ENCODE peak calls at places on chromosomes 1 and 21, in seven cellular contexts. R, Y, J, A, K, B and F are unnamed samples.
A peak's percentile ranks its signal among the peaks of the same experiment; 100 is the strongest.

GRCh38 chr1:179231923-179232322 is 2.4 kb upstream of the ABL2 start:
- DNase-seq in R (no peak), J (peak; percentile 71), Y (no peak), B (no peak), A (no peak), K (no peak), F (no peak)

GRCh38 chr1:61285371-61285885 is 203.1 kb downstream of the NFIA start:
- DNase-seq in B (no peak), Y (no peak), A (no peak), K (no peak), J (peak; percentile 25), R (no peak), F (no peak)

GRCh38 chr1:112522621-112523020 is 13.9 kb downstream of the WNT2B start:
- DNase-seq in Y (no peak), R (no peak), A (no peak), K (no peak), J (peak; percentile 94), B (no peak), F (no peak)

GRCh38 chr1:15433471-15433870 is 4.8 kb upstream of the CTRC start:
- DNase-seq in A (no peak), R (no peak), B (peak; percentile 50), J (no peak), K (no peak), Y (no peak), F (no peak)

GRCh38 chr1:234887026-234887910 is 241.4 kb downstream of the TOMM20 start:
- DNase-seq in K (no peak), R (no peak), J (no peak), B (no peak), Y (no peak), A (no peak), F (no peak)

GRCh38 chr1:228664399-228664914 is 70.8 kb upstream of the RHOU start:
- DNase-seq in Y (peak; percentile 62), K (peak; percentile 74), J (peak; percentile 56), A (peak; percentile 81), B (no peak), R (peak; percentile 78), F (peak; percentile 48)

GRCh38 chr1:51955797-51956527 is 34.5 kb downstream of the RAB3B start:
- DNase-seq in J (no peak), K (peak; percentile 94), Y (no peak), A (no peak), B (no peak), R (no peak), F (no peak)

GRCh38 chr1:12549460-12550349 is 68.3 kb downstream of the DHRS3 start:
- DNase-seq in R (peak; percentile 84), Y (no peak), K (peak; percentile 40), A (no peak), J (peak; percentile 84), B (peak; percentile 83), F (no peak)

GRCh38 chr21:41663805-41664788 is 102.8 kb downstream of the RIPK4 start:
- DNase-seq in A (no peak), J (no peak), Y (no peak), K (no peak), R (no peak), B (peak; percentile 72), F (no peak)

GRCh38 chr1:190479537-190479936 is 1.9 kb upstream of the BRINP3 start:
- DNase-seq in B (no peak), A (no peak), R (no peak), J (no peak), K (peak; percentile 50), Y (no peak), F (no peak)

GRCh38 chr1:67347688-67348472 is 40.2 kb downstream of the IL12RB2 start:
- DNase-seq in K (peak; percentile 39), J (peak; percentile 39), R (peak; percentile 33), A (peak; percentile 42), B (no peak), Y (no peak), F (no peak)

GRCh38 chr1:52658795-52659194 is 25.8 kb downstream of the SHISAL2A start:
- DNase-seq in B (no peak), J (no peak), R (no peak), Y (no peak), A (no peak), K (no peak), F (no peak)

GRCh38 chr1:232179896-232180760 is 449.8 kb downstream of the SIPA1L2 start:
- DNase-seq in Y (no peak), R (no peak), J (no peak), A (no peak), K (no peak), B (no peak), F (no peak)

GRCh38 chr1:89198500-89199072 is at the start of gene GBP4:
- DNase-seq in A (peak; percentile 9), B (no peak), J (no peak), R (peak; percentile 54), Y (peak; percentile 23), K (no peak), F (no peak)

GRCh38 chr21:38037416-38037815 is 121.2 kb upstream of the KCNJ6 start:
- DNase-seq in Y (no peak), K (no peak), B (no peak), R (no peak), A (no peak), J (no peak), F (no peak)

GRCh38 chr1:15308135-15308534 is 61.1 kb downstream of the FHAD1 start:
- DNase-seq in R (no peak), Y (no peak), A (no peak), J (no peak), B (no peak), K (no peak), F (no peak)

GRCh38 chr21:44454747-44455523 is at the start of gene LRRC3:
- DNase-seq in K (peak; percentile 83), Y (peak; percentile 70), A (peak; percentile 92), J (no peak), B (no peak), R (peak; percentile 88), F (peak; percentile 3)

GRCh38 chr1:112460672-112461071 is 48.1 kb upstream of the WNT2B start:
- DNase-seq in Y (no peak), J (no peak), A (no peak), K (no peak), R (no peak), B (no peak), F (peak; percentile 12)

GRCh38 chr1:205470131-205470530 is 14.3 kb upstream of the BLACAT1 start:
- DNase-seq in K (no peak), Y (no peak), A (no peak), B (no peak), J (no peak), R (no peak), F (no peak)

GRCh38 chr21:28237661-28238060 is 755.0 kb downstream of the LTN1 start:
- DNase-seq in Y (no peak), B (no peak), A (no peak), K (no peak), J (no peak), R (no peak), F (no peak)

GRCh38 chr1:229657993-229658755 is 32.1 kb downstream of the URB2 start:
- DNase-seq in Y (no peak), K (no peak), A (no peak), J (no peak), B (no peak), R (no peak), F (no peak)

GRCh38 chr1:228809621-228810313 is 74.5 kb downstream of the RHOU start:
- DNase-seq in Y (no peak), K (no peak), B (no peak), R (no peak), J (no peak), A (no peak), F (no peak)

GRCh38 chr1:117051224-117052064 is 8.7 kb upstream of the TTF2 start:
- DNase-seq in A (no peak), B (no peak), K (no peak), J (no peak), R (no peak), Y (no peak), F (no peak)